ENCODE peak calls at places on chromosomes 7 and 10, in eight cellular contexts. F is neural crest cell, T is neural progenitor cell, S is hepatocyte, B is GM10248, R is choroid plexus epithelial cell, H is psoas muscle, P is GM12865. Y is an unnamed sample.

GRCh38 chr10:5490698-5491464 is 8.5 kb downstream of the CALML5 start:
- DNase-seq in B (no peak), T (no peak), S (no peak), R (no peak), P (peak; percentile 21), F (no peak), H (peak; percentile 3), Y (no peak)

GRCh38 chr7:4131043-4131442 is 551.1 kb upstream of the FOXK1 start:
- DNase-seq in F (no peak), B (no peak), P (no peak), S (no peak), H (no peak), T (peak; percentile 81), R (no peak), Y (no peak)

GRCh38 chr10:51832652-51833383 is 133.4 kb upstream of the CSTF2T start:
- DNase-seq in B (no peak), R (peak; percentile 76), H (no peak), S (no peak), F (no peak), P (peak; percentile 21), T (peak; percentile 16), Y (peak; percentile 56)

GRCh38 chr10:66827353-66827752 is 98.5 kb upstream of the LRRTM3 start:
- DNase-seq in P (no peak), H (no peak), S (no peak), B (no peak), F (no peak), T (no peak), R (peak; percentile 36), Y (no peak)

GRCh38 chr7:130896898-130897514 is 163.0 kb upstream of the KLF14 start:
- DNase-seq in B (peak; percentile 75), T (peak; percentile 85), P (peak; percentile 86), S (peak; percentile 87), F (peak; percentile 64), H (peak; percentile 89), R (peak; percentile 89), Y (peak; percentile 80)

GRCh38 chr7:128204455-128204854 is 36.6 kb upstream of the LEP start:
- DNase-seq in R (no peak), P (no peak), B (no peak), T (no peak), S (no peak), F (no peak), H (no peak), Y (no peak)

GRCh38 chr7:934469-935320 is 19.8 kb downstream of the ADAP1 start:
- DNase-seq in S (no peak), F (no peak), T (no peak), H (peak; percentile 54), B (no peak), P (no peak), R (no peak), Y (no peak)

GRCh38 chr10:79929409-79929904 is 19.4 kb downstream of the SFTPD start:
- DNase-seq in F (peak; percentile 75), P (peak; percentile 78), T (peak; percentile 86), R (peak; percentile 75), B (peak; percentile 75), H (peak; percentile 90), S (peak; percentile 87), Y (peak; percentile 85)

GRCh38 chr10:75012471-75012870 is 99.0 kb upstream of the SAMD8 start:
- DNase-seq in H (no peak), T (no peak), R (no peak), S (no peak), B (peak; percentile 42), P (peak; percentile 76), F (no peak), Y (no peak)

GRCh38 chr7:39754326-39755120 is 131.2 kb downstream of the RALA start:
- DNase-seq in H (no peak), P (no peak), B (no peak), F (no peak), S (peak; percentile 52), R (peak; percentile 42), T (no peak), Y (no peak)

GRCh38 chr10:57699944-57700343 is 567.8 kb downstream of the IPMK start:
- DNase-seq in T (no peak), R (peak; percentile 59), P (no peak), S (no peak), F (no peak), H (no peak), B (no peak), Y (peak; percentile 65)

GRCh38 chr10:46019170-46019528 is 11.3 kb downstream of the NCOA4 start:
- DNase-seq in R (no peak), B (no peak), S (no peak), H (no peak), F (no peak), P (no peak), T (no peak), Y (no peak)

GRCh38 chr7:26664735-26665420 is 199.5 kb downstream of the SKAP2 start:
- DNase-seq in F (no peak), H (no peak), R (peak; percentile 32), P (peak; percentile 37), S (peak; percentile 13), T (no peak), B (no peak), Y (peak; percentile 71)

GRCh38 chr10:88791924-88792323 is 10.6 kb upstream of the LIPM start:
- DNase-seq in B (peak; percentile 27), S (peak; percentile 24), R (peak; percentile 76), T (peak; percentile 66), F (peak; percentile 16), H (no peak), P (peak; percentile 64), Y (peak; percentile 21)

GRCh38 chr10:103709341-103709920 is 145.9 kb downstream of the SH3PXD2A start:
- DNase-seq in F (no peak), H (no peak), P (no peak), T (no peak), R (peak; percentile 47), B (no peak), S (no peak), Y (no peak)

GRCh38 chr10:3293536-3294431 is 121.2 kb upstream of the PITRM1 start:
- DNase-seq in H (no peak), B (no peak), F (no peak), P (no peak), T (no peak), R (peak; percentile 24), S (no peak), Y (no peak)

GRCh38 chr7:86665669-86666068 is 22.0 kb downstream of the GRM3 start:
- DNase-seq in F (no peak), H (no peak), B (no peak), T (no peak), R (no peak), S (no peak), P (no peak), Y (no peak)

GRCh38 chr10:72875250-72876055 is 18.1 kb upstream of the OIT3 start:
- DNase-seq in R (peak; percentile 61), T (peak; percentile 31), F (no peak), P (peak; percentile 50), B (peak; percentile 33), H (no peak), S (peak; percentile 31), Y (peak; percentile 28)

GRCh38 chr10:32980558-32981468 is 22.8 kb upstream of the ITGB1 start:
- DNase-seq in B (peak; percentile 66), T (peak; percentile 89), S (peak; percentile 96), H (peak; percentile 95), R (peak; percentile 98), F (peak; percentile 51), P (peak; percentile 86), Y (peak; percentile 93)
- TF ChIP-seq CTCF in B (no peak), T (no peak), S (no peak), H (no peak), R (peak; percentile 7), F (no peak), P (no peak), Y (no peak)

DNA sequence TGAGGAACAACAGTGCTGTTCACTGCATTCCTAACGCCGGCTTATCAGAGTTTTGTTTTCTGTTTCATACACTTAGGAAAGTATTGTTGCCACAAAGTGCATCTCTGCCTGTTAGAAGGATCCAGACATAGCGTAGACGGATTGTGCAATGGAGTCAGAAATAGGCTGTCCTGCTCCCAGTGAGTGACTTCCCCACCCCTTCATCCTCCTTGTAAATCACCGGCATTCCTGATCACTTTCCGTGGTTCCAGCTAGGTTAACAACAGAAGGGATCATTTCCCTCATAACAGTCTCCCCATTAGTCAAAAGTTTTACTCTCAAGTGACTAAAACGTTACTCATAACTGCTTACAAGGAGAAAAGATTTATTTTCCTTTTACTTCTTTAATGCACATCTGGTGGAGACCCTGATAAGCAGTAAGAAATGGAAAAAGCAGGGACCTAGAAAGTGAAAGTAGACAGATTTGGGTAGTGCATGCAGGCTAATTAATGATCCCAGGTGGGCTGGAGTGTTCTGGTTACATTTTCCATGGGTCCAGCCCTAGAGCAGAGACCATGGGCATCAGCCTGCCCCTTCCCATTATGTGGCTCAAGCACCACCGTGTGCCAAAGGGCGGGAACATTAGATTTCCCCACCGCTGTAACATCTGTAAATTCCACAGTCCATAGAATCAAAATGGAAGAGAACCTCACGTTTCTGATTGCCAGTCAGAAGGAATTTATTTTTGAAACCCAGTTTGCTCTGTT is 395.1 kb upstream of the GALNT17 start:
- DNase-seq in R (peak; percentile 69), T (no peak), B (no peak), H (no peak), S (no peak), P (no peak), F (no peak), Y (no peak)
- TF ChIP-seq CTCF in R (no peak), T (no peak), B (no peak), H (no peak), S (no peak), P (no peak), F (no peak), Y (no peak)

DNA sequence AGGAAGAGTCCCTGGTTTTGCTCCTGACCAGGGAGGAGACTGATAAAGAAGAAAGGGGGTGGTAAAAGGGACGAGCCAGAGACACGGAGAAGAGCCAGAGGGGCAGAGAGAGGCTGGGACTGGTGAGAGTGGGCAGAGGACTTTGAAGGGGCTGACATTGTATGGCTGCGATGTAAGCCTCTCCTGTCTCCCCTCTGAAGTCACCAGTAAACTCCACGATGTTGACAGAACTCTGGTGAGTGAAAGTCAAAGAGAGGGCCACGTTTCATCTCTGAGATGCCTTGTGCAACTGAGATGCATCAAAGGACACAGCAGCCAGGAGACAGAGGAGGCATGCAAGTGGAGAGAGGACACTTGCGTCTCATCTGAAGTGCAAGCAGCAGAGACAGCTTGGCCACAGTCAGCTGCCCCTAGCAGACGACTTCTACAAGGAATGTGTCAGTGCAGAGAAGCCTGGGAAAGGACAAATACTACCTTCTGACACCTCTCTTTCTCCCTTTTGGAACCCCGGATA is 54.3 kb downstream of the SMKR1 start:
- DNase-seq in F (no peak), R (no peak), H (no peak), P (no peak), S (no peak), B (no peak), T (no peak), Y (no peak)
- TF ChIP-seq CTCF in F (no peak), R (no peak), H (no peak), P (no peak), S (no peak), B (no peak), T (no peak), Y (no peak)

GRCh38 chr10:34222359-34222758 is 592.7 kb downstream of the PARD3 start:
- DNase-seq in B (no peak), H (no peak), T (peak; percentile 34), P (no peak), F (no peak), S (no peak), R (no peak), Y (no peak)
- TF ChIP-seq CTCF in B (no peak), H (no peak), T (no peak), P (no peak), F (no peak), S (peak; percentile 11), R (peak; percentile 15), Y (no peak)